ENCODE peak calls at places on chromosome 14, in four cellular contexts. E, F, C and P are unnamed samples.
A peak's percentile ranks its signal among the peaks of the same experiment; 100 is the strongest.

GRCh38 chr14:76844223-76844622 is 18.0 kb downstream of the LRRC74A start:
- DNase-seq in E (no peak), F (no peak), C (peak; percentile 62), P (no peak)

GRCh38 chr14:103336191-103336590 is 2.2 kb downstream of the EIF5 start:
- DNase-seq in E (no peak), F (no peak), C (no peak), P (no peak)

GRCh38 chr14:61330511-61330910 is 9.1 kb downstream of the PRKCH start:
- DNase-seq in E (no peak), F (no peak), C (no peak), P (no peak)

GRCh38 chr14:83419420-83419819 is 1885.8 kb upstream of the SEL1L start:
- DNase-seq in E (no peak), F (no peak), C (no peak), P (no peak)

GRCh38 chr14:74038015-74038859 is 19.1 kb downstream of the BBOF1 start:
- DNase-seq in E (no peak), F (peak; percentile 50), C (no peak), P (peak; percentile 50)

GRCh38 chr14:62585247-62585646 is 460.0 kb downstream of the KCNH5 start:
- DNase-seq in E (no peak), F (no peak), C (no peak), P (no peak)

GRCh38 chr14:20031058-20031457 is 4.8 kb downstream of the OR4K13 start:
- DNase-seq in E (no peak), F (no peak), C (no peak), P (no peak)

GRCh38 chr14:91890291-91890749 is 23.0 kb upstream of the TC2N start:
- DNase-seq in E (no peak), F (no peak), C (no peak), P (no peak)

GRCh38 chr14:51871846-51872245 is 11.4 kb downstream of the GNG2 start:
- DNase-seq in E (no peak), F (no peak), C (no peak), P (no peak)

GRCh38 chr14:99749142-99749541 is 44.1 kb upstream of the EML1 start:
- DNase-seq in E (no peak), F (no peak), C (no peak), P (no peak)

GRCh38 chr14:93056166-93056839 is 59.4 kb downstream of the ITPK1 start:
- DNase-seq in E (no peak), F (no peak), C (no peak), P (no peak)

GRCh38 chr14:99073401-99073800 is 198.6 kb downstream of the BCL11B start:
- DNase-seq in E (no peak), F (no peak), C (no peak), P (no peak)

GRCh38 chr14:103889313-103890051 is 38.8 kb upstream of the TDRD9 start:
- DNase-seq in E (no peak), F (no peak), C (no peak), P (peak; percentile 72)

GRCh38 chr14:64755661-64756265 is 51.5 kb downstream of the PLEKHG3 start:
- DNase-seq in E (no peak), F (no peak), C (no peak), P (peak; percentile 86)

GRCh38 chr14:41899416-41899815 is 292.7 kb downstream of the LRFN5 start:
- DNase-seq in E (no peak), F (no peak), C (no peak), P (no peak)

GRCh38 chr14:91402278-91403068 is 15.1 kb downstream of the CCDC88C start:
- DNase-seq in E (no peak), F (no peak), C (no peak), P (no peak)

GRCh38 chr14:58072288-58073071 is 79.5 kb downstream of the ARMH4 start:
- DNase-seq in E (no peak), F (peak; percentile 58), C (peak; percentile 22), P (peak; percentile 42)

GRCh38 chr14:53190938-53191337 is 37.8 kb upstream of the DDHD1 start:
- DNase-seq in E (no peak), F (peak; percentile 29), C (no peak), P (no peak)

GRCh38 chr14:37591311-37591940 is 3.6 kb downstream of the FOXA1 start:
- DNase-seq in E (no peak), F (no peak), C (no peak), P (no peak)

GRCh38 chr14:61933021-61933420 is 170.8 kb downstream of the SNAPC1 start:
- DNase-seq in E (no peak), F (no peak), C (no peak), P (no peak)

GRCh38 chr14:52043690-52044089 is 25.2 kb downstream of the NID2 start:
- DNase-seq in E (no peak), F (peak; percentile 23), C (no peak), P (peak; percentile 26)

GRCh38 chr14:37198273-37198598 is 499 bp downstream of the MIPOL1 start:
- DNase-seq in E (no peak), F (no peak), C (no peak), P (no peak)

GRCh38 chr14:58645641-58646040 is 7.9 kb downstream of the DACT1 start:
- DNase-seq in E (no peak), F (no peak), C (no peak), P (no peak)

GRCh38 chr14:32697114-32697513 is 241.6 kb upstream of the NPAS3 start:
- DNase-seq in E (no peak), F (no peak), C (no peak), P (no peak)

GRCh38 chr14:101070540-101071492 is 167.3 kb upstream of the RTL1 start:
- DNase-seq in E (no peak), F (no peak), C (peak; percentile 4), P (no peak)

GRCh38 chr14:55864890-55865655 is 253.1 kb upstream of the PELI2 start:
- DNase-seq in E (no peak), F (no peak), C (no peak), P (no peak)

GRCh38 chr14:101754893-101755292 is 6.6 kb upstream of the PPP2R5C start:
- DNase-seq in E (no peak), F (no peak), C (no peak), P (no peak)

GRCh38 chr14:39097159-39097558 is 5.9 kb downstream of the SEC23A start:
- DNase-seq in E (no peak), F (no peak), C (no peak), P (peak; percentile 51)

GRCh38 chr14:95498622-95499353 is 17.7 kb downstream of the SYNE3 start:
- DNase-seq in E (no peak), F (no peak), C (peak; percentile 27), P (no peak)

DNA sequence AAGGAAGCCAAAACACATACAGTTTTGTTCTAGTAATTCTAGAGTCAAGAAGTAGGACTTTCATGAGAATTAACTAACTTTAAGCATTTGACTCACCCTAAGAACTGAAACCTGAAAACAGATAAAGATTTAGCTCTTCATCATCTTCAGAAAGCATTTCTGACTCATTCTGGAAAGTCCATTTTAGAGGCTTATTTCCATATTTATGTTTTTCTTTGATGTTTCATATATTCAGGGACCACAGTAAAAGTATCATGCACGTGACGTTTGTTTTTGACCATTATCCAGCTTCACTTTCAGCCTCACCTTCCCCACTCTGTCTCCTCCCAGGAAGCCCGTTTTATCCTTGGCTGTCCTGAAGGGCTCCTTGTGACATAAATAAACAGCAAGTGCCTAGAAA is 79.2 kb downstream of the MDGA2 start:
- DNase-seq in E (no peak), F (no peak), C (no peak), P (no peak)
- TF ChIP-seq CTCF in E (no peak), F (no peak), C (no peak), P (no peak)

DNA sequence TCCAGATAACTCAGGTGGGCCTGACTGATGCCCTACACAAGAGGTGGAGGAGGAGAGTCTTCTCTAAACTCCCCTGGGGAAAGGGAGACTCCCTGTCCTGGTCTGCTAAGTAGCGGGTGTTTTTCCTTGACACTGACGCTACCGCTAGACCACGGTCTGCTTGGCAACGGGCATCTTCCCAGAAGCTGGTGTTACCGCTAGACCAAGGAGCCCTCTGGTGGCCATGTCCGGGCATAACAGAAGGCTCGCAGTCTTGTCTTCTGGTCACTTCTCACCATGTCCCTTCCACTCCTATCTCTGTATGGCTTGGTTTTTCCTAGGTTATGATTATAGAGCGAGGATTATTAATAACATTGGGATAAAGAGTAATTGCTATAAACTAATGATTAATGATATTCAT is 965.5 kb downstream of the TMEM121 start:
- DNase-seq in E (no peak), F (no peak), C (no peak), P (no peak)
- TF ChIP-seq CTCF in E (no peak), F (peak; percentile 12), C (no peak), P (peak; percentile 27)

GRCh38 chr14:68651075-68651474 is 141.8 kb downstream of the ZFP36L1 start:
- DNase-seq in E (no peak), F (no peak), C (no peak), P (no peak)
- TF ChIP-seq CTCF in E (no peak), F (no peak), C (no peak), P (no peak)

GRCh38 chr14:94129111-94129757 is at the start of gene IFI27L2:
- DNase-seq in E (no peak), F (peak; percentile 89), C (peak; percentile 74), P (peak; percentile 83)
- TF ChIP-seq CTCF in E (peak; percentile 29), F (peak; percentile 1), C (peak; percentile 30), P (no peak)

GRCh38 chr14:60326274-60326673 is 77.3 kb downstream of the PPM1A start:
- DNase-seq in E (no peak), F (no peak), C (no peak), P (no peak)
- TF ChIP-seq CTCF in E (no peak), F (no peak), C (no peak), P (no peak)

GRCh38 chr14:23814858-23815257 is 138.7 kb upstream of the DHRS4 start:
- DNase-seq in E (no peak), F (no peak), C (no peak), P (no peak)

GRCh38 chr14:23817164-23817767 is 136.3 kb upstream of the DHRS4 start:
- DNase-seq in E (no peak), F (no peak), C (no peak), P (no peak)

DNA sequence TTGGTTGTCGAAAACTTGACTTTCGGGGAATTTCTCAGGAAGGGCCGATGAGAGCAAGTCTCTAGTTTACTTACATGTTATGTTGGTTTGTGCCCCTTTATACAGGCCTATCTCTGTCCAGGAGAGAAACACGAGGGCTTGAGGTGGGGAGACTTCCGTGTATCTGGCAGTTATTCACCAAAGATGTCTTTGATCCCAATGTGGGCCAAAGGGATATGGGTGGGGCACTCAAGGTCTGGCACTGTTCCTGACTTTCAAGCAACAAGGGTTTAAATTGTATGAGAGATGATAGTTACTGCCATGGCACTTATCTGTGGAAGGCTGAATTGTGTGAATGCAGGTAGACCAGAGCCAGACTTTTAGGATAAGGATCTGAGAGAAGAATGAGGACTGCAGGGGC is 137.2 kb upstream of the DHRS4 start:
- DNase-seq in E (no peak), F (no peak), C (no peak), P (no peak)
- TF ChIP-seq CTCF in E (no peak), F (no peak), C (no peak), P (no peak)

GRCh38 chr14:75427482-75428229 is at the start of gene JDP2:
- DNase-seq in E (no peak), F (peak; percentile 81), C (peak; percentile 93), P (peak; percentile 76)
- TF ChIP-seq CTCF in E (no peak), F (no peak), C (no peak), P (no peak)

GRCh38 chr14:70002589-70003240 is 123.5 kb downstream of the SMOC1 start:
- DNase-seq in E (no peak), F (no peak), C (no peak), P (no peak)
- TF ChIP-seq CTCF in E (no peak), F (no peak), C (no peak), P (no peak)